ENCODE peak calls at places on chromosomes 11 and 22, in four cellular contexts. Z, X, G and A are unnamed samples.

GRCh38 chr11:11397043-11397415 is 44.0 kb upstream of the CSNK2A3 start:
- DNase-seq in Z (no peak), X (no peak), G (no peak), A (no peak)

GRCh38 chr11:12179521-12179920 is 69.1 kb downstream of the MICAL2 start:
- DNase-seq in Z (no peak), X (no peak), G (no peak), A (no peak)

GRCh38 chr11:22467248-22467647 is 129.1 kb downstream of the SLC17A6 start:
- DNase-seq in Z (no peak), X (no peak), G (no peak), A (no peak)

GRCh38 chr11:923691-924405 is 1.8 kb upstream of the AP2A2 start:
- DNase-seq in Z (no peak), X (no peak), G (peak; percentile 1), A (no peak)

GRCh38 chr22:31628969-31629723 is 32.9 kb downstream of the PISD start:
- DNase-seq in Z (no peak), X (no peak), G (no peak), A (no peak)

GRCh38 chr11:32266611-32267010 is 168.7 kb downstream of the WT1 start:
- DNase-seq in Z (no peak), X (no peak), G (no peak), A (no peak)

GRCh38 chr11:95891423-95892177 is 32.3 kb downstream of the MTMR2 start:
- DNase-seq in Z (no peak), X (no peak), G (no peak), A (no peak)

GRCh38 chr11:34149786-34150185 is 44.4 kb downstream of the NAT10 start:
- DNase-seq in Z (no peak), X (no peak), G (peak; percentile 73), A (no peak)

GRCh38 chr11:92224394-92225205 is at the start of gene FAT3:
- DNase-seq in Z (no peak), X (no peak), G (peak; percentile 66), A (no peak)

GRCh38 chr22:40036591-40037225 is 42.0 kb downstream of the FAM83F start:
- DNase-seq in Z (peak; percentile 88), X (peak; percentile 26), G (peak; percentile 85), A (peak; percentile 54)

GRCh38 chr11:129412501-129412900 is 36.9 kb downstream of the BARX2 start:
- DNase-seq in Z (no peak), X (no peak), G (peak; percentile 48), A (no peak)

GRCh38 chr11:57901756-57902155 is 121.9 kb upstream of the OR9Q1 start:
- DNase-seq in Z (no peak), X (no peak), G (no peak), A (no peak)

GRCh38 chr11:67556244-67556643 is 27.4 kb upstream of the GSTP1 start:
- DNase-seq in Z (no peak), X (no peak), G (peak; percentile 1), A (no peak)

GRCh38 chr11:535519-536454 is at the start of gene HRAS:
- DNase-seq in Z (peak; percentile 98), X (peak; percentile 94), G (peak; percentile 100), A (peak; percentile 94)

GRCh38 chr22:20173720-20174119 is 22.9 kb upstream of the CCDC188 start:
- DNase-seq in Z (no peak), X (no peak), G (no peak), A (no peak)

GRCh38 chr11:5123802-5124521 is 14.2 kb downstream of the OR52A5 start:
- DNase-seq in Z (peak; percentile 72), X (peak; percentile 18), G (peak; percentile 58), A (peak; percentile 32)

GRCh38 chr11:65551572-65552398 is 6.4 kb downstream of the LTBP3 start:
- DNase-seq in Z (peak; percentile 84), X (peak; percentile 55), G (no peak), A (peak; percentile 45)

GRCh38 chr11:21895686-21896085 is 297.2 kb upstream of the ANO5 start:
- DNase-seq in Z (no peak), X (no peak), G (no peak), A (no peak)

GRCh38 chr22:29011200-29011867 is 50.3 kb downstream of the C22orf31 start:
- DNase-seq in Z (no peak), X (no peak), G (peak; percentile 32), A (no peak)

GRCh38 chr11:102546923-102547471 is 16.4 kb upstream of the MMP7 start:
- DNase-seq in Z (peak; percentile 81), X (no peak), G (no peak), A (peak; percentile 56)

GRCh38 chr11:22539851-22540376 is 85.7 kb downstream of the FANCF start:
- DNase-seq in Z (no peak), X (no peak), G (peak; percentile 17), A (no peak)

GRCh38 chr11:44839458-44840084 is 111.1 kb downstream of the TP53I11 start:
- DNase-seq in Z (no peak), X (no peak), G (no peak), A (no peak)

GRCh38 chr11:44611687-44612437 is 46.4 kb downstream of the CD82 start:
- DNase-seq in Z (peak; percentile 77), X (peak; percentile 68), G (no peak), A (peak; percentile 44)

GRCh38 chr11:14148653-14149273 is 186.2 kb downstream of the SPON1 start:
- DNase-seq in Z (peak; percentile 14), X (no peak), G (no peak), A (no peak)

GRCh38 chr11:69909561-69910518 is 90.6 kb upstream of the FGF3 start:
- DNase-seq in Z (peak; percentile 11), X (no peak), G (peak; percentile 81), A (no peak)

GRCh38 chr22:25564979-25565677 is 653 bp downstream of the GRK3 start:
- DNase-seq in Z (peak; percentile 44), X (no peak), G (peak; percentile 46), A (no peak)

GRCh38 chr11:72543849-72544535 is 109.7 kb upstream of the CLPB start:
- DNase-seq in Z (peak; percentile 3), X (no peak), G (no peak), A (no peak)

GRCh38 chr22:44456661-44457412 is 41.2 kb downstream of the RTL6 start:
- DNase-seq in Z (no peak), X (no peak), G (no peak), A (no peak)

GRCh38 chr22:49628351-49629023 is 199.2 kb downstream of the BRD1 start:
- DNase-seq in Z (no peak), X (no peak), G (no peak), A (no peak)